ENCODE peak calls at places on chromosome 11, in five cellular contexts. S is cardiac fibroblast, I is substantia nigra, Y is SW480, F is H7. D is an unnamed sample.

GRCh38 chr11:48107188-48107704 is 109.4 kb upstream of the OR4B1 start:
- DNase-seq in S (no peak), I (no peak), Y (peak), F (no peak), D (no peak)

GRCh38 chr11:67033661-67034166 is 10.8 kb downstream of the SYT12 start:
- DNase-seq in S (peak), I (peak), Y (no peak), F (no peak), D (no peak)

GRCh38 chr11:63564056-63564784 is 1.0 kb upstream of the PLAAT2 start:
- DNase-seq in S (no peak), I (no peak), Y (peak), F (no peak), D (no peak)

GRCh38 chr11:2099523-2100316 is 39.5 kb downstream of the IGF2 start:
- DNase-seq in S (no peak), I (no peak), Y (peak), F (peak), D (no peak)

GRCh38 chr11:877565-877964 is 33.0 kb downstream of the CHID1 start:
- DNase-seq in S (no peak), I (no peak), Y (no peak), F (peak), D (no peak)

GRCh38 chr11:134554861-134555260 is 142.8 kb upstream of the B3GAT1 start:
- DNase-seq in S (no peak), I (no peak), Y (no peak), F (peak), D (no peak)

GRCh38 chr11:43868852-43869567 is 11.6 kb upstream of the ALKBH3 start:
- DNase-seq in S (peak), I (no peak), Y (peak), F (no peak), D (no peak)

GRCh38 chr11:78645226-78646202 is 70.8 kb upstream of the NARS2 start:
- DNase-seq in S (peak), I (peak), Y (peak), F (peak), D (peak)

GRCh38 chr11:15835705-15836411 is 520.5 kb downstream of the SOX6 start:
- DNase-seq in S (no peak), I (no peak), Y (no peak), F (no peak), D (no peak)